ENCODE peak calls at places on chromosome 12, in nine cellular contexts. One of them, this sample, is unnamed.

GRCh38 chr12:30043151-30043550 is 259.4 kb upstream of the TMTC1 start:
- DNase-seq in GM23338: no peak
- DNase-seq in SK-N-SH: no peak
- DNase-seq in OCI-LY7: no peak
- DNase-seq in PC-3: no peak
- DNase-seq in MM.1S: no peak
- DNase-seq in hepatocyte: no peak
- DNase-seq in GM23248: no peak
- DNase-seq in HCT116: no peak
- DNase-seq in this sample: no peak

GRCh38 chr12:105723534-105723933 is 393.0 kb downstream of the C12orf75 start:
- DNase-seq in HCT116: no peak
- DNase-seq in MM.1S: no peak
- DNase-seq in SK-N-SH: no peak
- DNase-seq in GM23338: no peak
- DNase-seq in PC-3: no peak
- DNase-seq in OCI-LY7: no peak
- DNase-seq in GM23248: no peak
- DNase-seq in hepatocyte: no peak
- DNase-seq in this sample: no peak

GRCh38 chr12:28027947-28028724 is 55.6 kb upstream of the PTHLH start:
- DNase-seq in OCI-LY7: no peak
- DNase-seq in MM.1S: no peak
- DNase-seq in HCT116: no peak
- DNase-seq in hepatocyte: no peak
- DNase-seq in GM23338: no peak
- DNase-seq in GM23248: peak; percentile 29
- DNase-seq in PC-3: peak; percentile 99
- DNase-seq in SK-N-SH: no peak
- DNase-seq in this sample: no peak

GRCh38 chr12:1130571-1130970 is 139.5 kb downstream of the ERC1 start:
- DNase-seq in GM23248: no peak
- DNase-seq in MM.1S: no peak
- DNase-seq in HCT116: peak; percentile 31
- DNase-seq in GM23338: no peak
- DNase-seq in PC-3: no peak
- DNase-seq in OCI-LY7: no peak
- DNase-seq in hepatocyte: no peak
- DNase-seq in SK-N-SH: no peak
- DNase-seq in this sample: no peak

GRCh38 chr12:80763874-80764273 is 47.2 kb downstream of the MYF5 start:
- DNase-seq in HCT116: peak; percentile 39
- DNase-seq in hepatocyte: peak; percentile 66
- DNase-seq in GM23338: peak; percentile 81
- DNase-seq in PC-3: peak; percentile 60
- DNase-seq in GM23248: peak; percentile 60
- DNase-seq in MM.1S: peak; percentile 55
- DNase-seq in OCI-LY7: peak; percentile 59
- DNase-seq in SK-N-SH: peak; percentile 4
- DNase-seq in this sample: peak; percentile 74

GRCh38 chr12:104485651-104486341 is 29.0 kb downstream of the CHST11 start:
- DNase-seq in GM23338: no peak
- DNase-seq in MM.1S: no peak
- DNase-seq in hepatocyte: no peak
- DNase-seq in HCT116: no peak
- DNase-seq in SK-N-SH: no peak
- DNase-seq in GM23248: peak; percentile 39
- DNase-seq in OCI-LY7: peak; percentile 78
- DNase-seq in PC-3: no peak
- DNase-seq in this sample: no peak

GRCh38 chr12:1453801-1454200 is 140.6 kb downstream of the FBXL14 start:
- DNase-seq in MM.1S: no peak
- DNase-seq in OCI-LY7: no peak
- DNase-seq in GM23338: peak; percentile 43
- DNase-seq in SK-N-SH: no peak
- DNase-seq in hepatocyte: no peak
- DNase-seq in PC-3: no peak
- DNase-seq in HCT116: no peak
- DNase-seq in GM23248: no peak
- DNase-seq in this sample: no peak

GRCh38 chr12:34292736-34293625 is 270.7 kb downstream of the ALG10 start:
- DNase-seq in PC-3: peak; percentile 32
- DNase-seq in OCI-LY7: no peak
- DNase-seq in SK-N-SH: no peak
- DNase-seq in MM.1S: no peak
- DNase-seq in hepatocyte: no peak
- DNase-seq in GM23338: peak; percentile 33
- DNase-seq in HCT116: no peak
- DNase-seq in GM23248: no peak
- DNase-seq in this sample: no peak

GRCh38 chr12:67006612-67007011 is 262.5 kb upstream of the CAND1 start:
- DNase-seq in PC-3: no peak
- DNase-seq in GM23248: no peak
- DNase-seq in SK-N-SH: no peak
- DNase-seq in HCT116: no peak
- DNase-seq in OCI-LY7: no peak
- DNase-seq in hepatocyte: no peak
- DNase-seq in GM23338: no peak
- DNase-seq in MM.1S: no peak
- DNase-seq in this sample: no peak

GRCh38 chr12:123006977-123007376 is 26.5 kb downstream of the ARL6IP4 start:
- DNase-seq in HCT116: no peak
- DNase-seq in SK-N-SH: no peak
- DNase-seq in GM23338: no peak
- DNase-seq in MM.1S: no peak
- DNase-seq in OCI-LY7: no peak
- DNase-seq in PC-3: no peak
- DNase-seq in hepatocyte: no peak
- DNase-seq in GM23248: peak; percentile 38
- DNase-seq in this sample: no peak

GRCh38 chr12:28023156-28023887 is 50.8 kb upstream of the PTHLH start:
- DNase-seq in OCI-LY7: no peak
- DNase-seq in hepatocyte: no peak
- DNase-seq in MM.1S: no peak
- DNase-seq in PC-3: peak; percentile 100
- DNase-seq in SK-N-SH: no peak
- DNase-seq in HCT116: peak; percentile 53
- DNase-seq in GM23338: no peak
- DNase-seq in GM23248: peak; percentile 95
- DNase-seq in this sample: no peak

GRCh38 chr12:42873401-42873800 is 283.9 kb upstream of the PRICKLE1 start:
- DNase-seq in PC-3: peak; percentile 77
- DNase-seq in HCT116: no peak
- DNase-seq in MM.1S: no peak
- DNase-seq in OCI-LY7: no peak
- DNase-seq in hepatocyte: no peak
- DNase-seq in GM23338: no peak
- DNase-seq in SK-N-SH: no peak
- DNase-seq in GM23248: no peak
- DNase-seq in this sample: no peak

GRCh38 chr12:41250748-41251147 is 62.6 kb downstream of the PDZRN4 start:
- DNase-seq in hepatocyte: no peak
- DNase-seq in SK-N-SH: no peak
- DNase-seq in PC-3: no peak
- DNase-seq in OCI-LY7: no peak
- DNase-seq in MM.1S: peak; percentile 18
- DNase-seq in GM23338: no peak
- DNase-seq in HCT116: no peak
- DNase-seq in GM23248: peak; percentile 6
- DNase-seq in this sample: no peak

GRCh38 chr12:47789141-47789540 is 16.1 kb downstream of the SLC48A1 start:
- DNase-seq in SK-N-SH: no peak
- DNase-seq in GM23248: no peak
- DNase-seq in HCT116: no peak
- DNase-seq in hepatocyte: no peak
- DNase-seq in GM23338: no peak
- DNase-seq in PC-3: no peak
- DNase-seq in MM.1S: no peak
- DNase-seq in OCI-LY7: no peak
- DNase-seq in this sample: no peak

GRCh38 chr12:97982684-97983083 is 520.1 kb downstream of the RMST start:
- DNase-seq in HCT116: no peak
- DNase-seq in GM23338: no peak
- DNase-seq in SK-N-SH: no peak
- DNase-seq in GM23248: no peak
- DNase-seq in hepatocyte: no peak
- DNase-seq in MM.1S: no peak
- DNase-seq in OCI-LY7: no peak
- DNase-seq in PC-3: no peak
- DNase-seq in this sample: no peak

GRCh38 chr12:3531496-3531895 is 40.5 kb downstream of the PRMT8 start:
- DNase-seq in HCT116: no peak
- DNase-seq in GM23248: no peak
- DNase-seq in OCI-LY7: no peak
- DNase-seq in GM23338: no peak
- DNase-seq in MM.1S: no peak
- DNase-seq in hepatocyte: no peak
- DNase-seq in PC-3: no peak
- DNase-seq in SK-N-SH: no peak
- DNase-seq in this sample: no peak

GRCh38 chr12:120534703-120535655 is 823 bp downstream of the RNF10 start:
- DNase-seq in MM.1S: peak; percentile 38
- DNase-seq in SK-N-SH: peak; percentile 86
- DNase-seq in OCI-LY7: peak; percentile 69
- DNase-seq in GM23338: peak; percentile 67
- DNase-seq in GM23248: peak; percentile 90
- DNase-seq in PC-3: peak; percentile 89
- DNase-seq in hepatocyte: peak; percentile 78
- DNase-seq in HCT116: no peak
- DNase-seq in this sample: peak; percentile 78
- TF ChIP-seq EZH2phosphoT487 in MM.1S: no peak
- TF ChIP-seq EZH2phosphoT487 in SK-N-SH: no peak
- TF ChIP-seq EZH2phosphoT487 in OCI-LY7: no peak
- TF ChIP-seq EZH2phosphoT487 in GM23338: no peak
- TF ChIP-seq EZH2phosphoT487 in GM23248: no peak
- TF ChIP-seq EZH2phosphoT487 in PC-3: no peak
- TF ChIP-seq EZH2phosphoT487 in hepatocyte: no peak
- TF ChIP-seq EZH2phosphoT487 in HCT116: no peak
- TF ChIP-seq EZH2phosphoT487 in this sample: no peak

GRCh38 chr12:52042706-52043385 is 8.4 kb upstream of the NR4A1 start:
- DNase-seq in OCI-LY7: no peak
- DNase-seq in MM.1S: peak; percentile 1
- DNase-seq in SK-N-SH: no peak
- DNase-seq in GM23338: no peak
- DNase-seq in PC-3: no peak
- DNase-seq in HCT116: no peak
- DNase-seq in hepatocyte: no peak
- DNase-seq in GM23248: no peak
- DNase-seq in this sample: no peak
- H3K4me1 ChIP-seq in OCI-LY7: peaks cover 60% of the 10 kb centered on the region
- H3K4me1 ChIP-seq in MM.1S: no peaks in the 10 kb centered on the region
- H3K4me1 ChIP-seq in SK-N-SH: peaks cover 19% of the 10 kb centered on the region
- H3K4me1 ChIP-seq in GM23338: peaks cover 7% of the 10 kb centered on the region
- H3K4me1 ChIP-seq in PC-3: peaks cover 13% of the 10 kb centered on the region
- H3K4me1 ChIP-seq in HCT116: peaks cover 21% of the 10 kb centered on the region
- H3K4me1 ChIP-seq in hepatocyte: no peaks in the 10 kb centered on the region
- H3K4me1 ChIP-seq in GM23248: peaks cover 23% of the 10 kb centered on the region
- H3K4me1 ChIP-seq in this sample: no peaks in the 10 kb centered on the region

GRCh38 chr12:52245259-52245961 is 12.4 kb downstream of the KRT7 start:
- DNase-seq in MM.1S: no peak
- DNase-seq in GM23338: peak; percentile 13
- DNase-seq in GM23248: no peak
- DNase-seq in hepatocyte: no peak
- DNase-seq in HCT116: no peak
- DNase-seq in OCI-LY7: no peak
- DNase-seq in PC-3: peak; percentile 37
- DNase-seq in SK-N-SH: no peak
- DNase-seq in this sample: no peak

GRCh38 chr12:52243264-52243773 is 10.3 kb downstream of the KRT7 start:
- DNase-seq in OCI-LY7: no peak
- DNase-seq in GM23338: no peak
- DNase-seq in HCT116: no peak
- DNase-seq in GM23248: peak; percentile 27
- DNase-seq in SK-N-SH: peak; percentile 17
- DNase-seq in MM.1S: no peak
- DNase-seq in hepatocyte: no peak
- DNase-seq in PC-3: peak; percentile 91
- DNase-seq in this sample: no peak

GRCh38 chr12:52244615-52244994 is 11.6 kb downstream of the KRT7 start:
- DNase-seq in SK-N-SH: peak; percentile 89
- DNase-seq in OCI-LY7: no peak
- DNase-seq in GM23248: no peak
- DNase-seq in PC-3: peak; percentile 26
- DNase-seq in HCT116: no peak
- DNase-seq in hepatocyte: no peak
- DNase-seq in MM.1S: no peak
- DNase-seq in GM23338: no peak
- DNase-seq in this sample: no peak

GRCh38 chr12:52242442-52243263 is 9.6 kb downstream of the KRT7 start:
- DNase-seq in GM23248: no peak
- DNase-seq in MM.1S: no peak
- DNase-seq in hepatocyte: no peak
- DNase-seq in OCI-LY7: no peak
- DNase-seq in SK-N-SH: peak; percentile 9
- DNase-seq in PC-3: peak; percentile 14
- DNase-seq in HCT116: no peak
- DNase-seq in GM23338: no peak
- DNase-seq in this sample: no peak

DNA sequence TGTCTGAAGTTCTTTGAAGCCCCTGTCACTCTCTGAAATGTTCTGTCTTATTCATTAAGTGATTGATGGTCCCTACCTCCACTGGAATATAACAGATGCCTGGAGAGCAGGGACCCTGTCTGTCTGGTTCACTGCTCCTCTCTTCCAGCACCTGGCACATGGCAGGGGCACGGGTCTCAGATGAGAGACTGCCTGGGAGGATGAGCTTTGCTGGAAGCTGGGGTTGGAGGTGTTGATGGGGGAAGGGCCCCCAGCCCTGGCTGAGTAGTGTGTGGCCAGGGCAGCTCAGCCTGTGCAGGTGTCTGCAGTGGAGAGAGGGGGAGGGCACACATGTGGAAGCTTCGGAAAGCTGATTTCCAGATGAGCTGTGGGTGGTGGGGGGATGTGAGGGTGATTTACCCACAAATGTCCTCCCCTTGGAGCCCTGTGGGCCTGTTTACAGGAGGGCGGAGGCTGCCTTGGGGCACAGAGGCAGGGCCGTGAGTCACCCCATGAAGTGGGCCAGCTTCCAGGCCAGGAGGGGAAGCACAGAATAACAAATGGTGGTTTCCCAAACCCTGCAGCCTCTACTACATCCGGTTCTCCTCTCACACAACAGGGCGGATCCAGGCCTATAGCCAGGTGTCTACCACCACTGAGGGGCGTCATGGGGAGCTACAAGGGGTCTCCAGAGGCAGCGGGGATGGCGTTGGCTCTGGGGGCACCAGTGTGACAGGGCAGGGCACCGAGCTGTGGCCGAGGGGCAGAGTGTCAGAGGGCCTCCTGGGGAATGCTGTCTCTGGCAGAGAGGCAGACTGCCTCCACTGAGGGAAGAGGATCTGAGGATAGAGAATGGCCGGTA is 11.0 kb downstream of the KRT7 start:
- DNase-seq in GM23338: no peak
- DNase-seq in HCT116: no peak
- DNase-seq in hepatocyte: peak; percentile 59
- DNase-seq in GM23248: peak; percentile 95
- DNase-seq in PC-3: peak; percentile 97
- DNase-seq in SK-N-SH: peak; percentile 60
- DNase-seq in OCI-LY7: no peak
- DNase-seq in MM.1S: peak; percentile 10
- DNase-seq in this sample: no peak
- H3K4me3 ChIP-seq in GM23338: no peak overlapping the region
- H3K4me3 ChIP-seq in HCT116: peak overlapping the region; percentile 48
- H3K4me3 ChIP-seq in hepatocyte: no peak overlapping the region
- H3K4me3 ChIP-seq in GM23248: no peak overlapping the region
- H3K4me3 ChIP-seq in PC-3: peak overlapping the region; percentile 34
- H3K4me3 ChIP-seq in SK-N-SH: no peak overlapping the region
- H3K4me3 ChIP-seq in OCI-LY7: no peak overlapping the region
- H3K4me3 ChIP-seq in MM.1S: no peak overlapping the region
- H3K4me3 ChIP-seq in this sample: no peak overlapping the region

GRCh38 chr12:5456025-5456424 is 24.1 kb downstream of the NTF3 start:
- DNase-seq in PC-3: no peak
- DNase-seq in OCI-LY7: no peak
- DNase-seq in MM.1S: no peak
- DNase-seq in HCT116: no peak
- DNase-seq in hepatocyte: no peak
- DNase-seq in GM23338: no peak
- DNase-seq in SK-N-SH: no peak
- DNase-seq in GM23248: no peak
- DNase-seq in this sample: no peak
- TF ChIP-seq EZH2phosphoT487 in PC-3: no peak
- TF ChIP-seq EZH2phosphoT487 in OCI-LY7: no peak
- TF ChIP-seq EZH2phosphoT487 in MM.1S: no peak
- TF ChIP-seq EZH2phosphoT487 in HCT116: no peak
- TF ChIP-seq EZH2phosphoT487 in hepatocyte: no peak
- TF ChIP-seq EZH2phosphoT487 in GM23338: no peak
- TF ChIP-seq EZH2phosphoT487 in SK-N-SH: no peak
- TF ChIP-seq EZH2phosphoT487 in GM23248: no peak
- TF ChIP-seq EZH2phosphoT487 in this sample: no peak

This sample was measured in neural progenitor cell.